ENCODE peak calls at places on chromosomes 7 and 10, in eight cellular contexts. X is BE2C, F is ACHN, V is NCI-H1694, U is NCI-H446 treated with DMSO at 0.1 percent for 48 hours, H is neuronal stem cell, K is lower lobe of right lung, Y is choroid plexus epithelial cell. A is an unnamed sample.

GRCh38 chr7:20112646-20113045 is 104.5 kb downstream of the MACC1 start:
- DNase-seq in X (no peak), F (no peak), V (no peak), U (no peak), H (peak; percentile 18), K (no peak), Y (no peak), A (no peak)

GRCh38 chr10:21969326-21970287 is 33.9 kb downstream of the DNAJC1 start:
- DNase-seq in X (no peak), F (no peak), V (no peak), U (no peak), H (no peak), K (no peak), Y (peak; percentile 72), A (no peak)

GRCh38 chr7:42883950-42884349 is 27.9 kb downstream of the C7orf25 start:
- DNase-seq in X (peak; percentile 71), F (peak; percentile 91), V (no peak), U (no peak), H (no peak), K (peak; percentile 77), Y (peak; percentile 48), A (peak; percentile 84)

GRCh38 chr7:22210355-22210754 is 146.6 kb downstream of the RAPGEF5 start:
- DNase-seq in X (no peak), F (no peak), V (no peak), U (no peak), H (no peak), K (no peak), Y (no peak), A (no peak)

GRCh38 chr10:117783698-117784395 is 241.3 kb downstream of the EMX2 start:
- DNase-seq in X (no peak), F (no peak), V (no peak), U (no peak), H (no peak), K (no peak), Y (no peak), A (no peak)

GRCh38 chr7:71236488-71237179 is 104.7 kb downstream of the GALNT17 start:
- DNase-seq in X (no peak), F (no peak), V (no peak), U (no peak), H (no peak), K (no peak), Y (no peak), A (no peak)

GRCh38 chr10:72601144-72601543 is 24.7 kb downstream of the MICU1 start:
- DNase-seq in X (no peak), F (no peak), V (no peak), U (no peak), H (no peak), K (no peak), Y (no peak), A (no peak)

GRCh38 chr7:33065981-33066380 is 3.4 kb upstream of the NT5C3A start:
- DNase-seq in X (no peak), F (no peak), V (no peak), U (no peak), H (no peak), K (no peak), Y (no peak), A (no peak)

GRCh38 chr10:112475565-112476233 is 28.7 kb downstream of the VTI1A start:
- DNase-seq in X (no peak), F (peak; percentile 28), V (no peak), U (no peak), H (no peak), K (no peak), Y (peak; percentile 39), A (no peak)

GRCh38 chr10:100528885-100529472 is 692 bp downstream of the NDUFB8 start:
- DNase-seq in X (no peak), F (no peak), V (no peak), U (no peak), H (no peak), K (peak; percentile 46), Y (no peak), A (no peak)

GRCh38 chr7:29953735-29954347 is 35.8 kb downstream of the SCRN1 start:
- DNase-seq in X (no peak), F (no peak), V (no peak), U (no peak), H (no peak), K (no peak), Y (no peak), A (no peak)

GRCh38 chr7:15757041-15757995 is 70.8 kb upstream of the MEOX2 start:
- DNase-seq in X (no peak), F (no peak), V (no peak), U (no peak), H (no peak), K (no peak), Y (peak; percentile 20), A (no peak)

GRCh38 chr7:131897016-131897789 is 340.8 kb upstream of the PODXL start:
- DNase-seq in X (no peak), F (peak; percentile 39), V (no peak), U (peak; percentile 32), H (no peak), K (no peak), Y (peak; percentile 31), A (no peak)

GRCh38 chr7:12161146-12161545 is 49.9 kb upstream of the TMEM106B start:
- DNase-seq in X (no peak), F (no peak), V (no peak), U (no peak), H (no peak), K (no peak), Y (no peak), A (no peak)

GRCh38 chr7:16708980-16709379 is 44.6 kb upstream of the TSPAN13 start:
- DNase-seq in X (no peak), F (peak; percentile 98), V (no peak), U (no peak), H (no peak), K (no peak), Y (peak; percentile 96), A (no peak)

GRCh38 chr7:108189733-108190388 is 59.7 kb upstream of the LAMB4 start:
- DNase-seq in X (no peak), F (no peak), V (no peak), U (no peak), H (no peak), K (no peak), Y (no peak), A (no peak)

GRCh38 chr7:84950836-84951235 is 236.0 kb downstream of the SEMA3D start:
- DNase-seq in X (no peak), F (no peak), V (no peak), U (no peak), H (no peak), K (no peak), Y (peak; percentile 62), A (no peak)

GRCh38 chr10:118710487-118710886 is 44.3 kb downstream of the CACUL1 start:
- DNase-seq in X (no peak), F (no peak), V (no peak), U (no peak), H (no peak), K (no peak), Y (no peak), A (no peak)

GRCh38 chr10:61621538-61622150 is 41.1 kb upstream of the CABCOCO1 start:
- DNase-seq in X (no peak), F (no peak), V (peak; percentile 12), U (peak; percentile 71), H (no peak), K (no peak), Y (peak; percentile 24), A (no peak)

GRCh38 chr7:110253083-110253482 is 837.8 kb upstream of the LRRN3 start:
- DNase-seq in X (no peak), F (no peak), V (peak; percentile 44), U (no peak), H (no peak), K (no peak), Y (no peak), A (no peak)

GRCh38 chr10:112811741-112812551 is 138.1 kb upstream of the TCF7L2 start:
- DNase-seq in X (no peak), F (peak; percentile 98), V (no peak), U (no peak), H (no peak), K (peak; percentile 69), Y (peak; percentile 94), A (no peak)

GRCh38 chr7:111011500-111011899 is 79.4 kb upstream of the LRRN3 start:
- DNase-seq in X (no peak), F (no peak), V (no peak), U (no peak), H (no peak), K (no peak), Y (peak; percentile 38), A (no peak)

GRCh38 chr7:27203378-27203953 is 3.6 kb upstream of the HOXA13 start:
- DNase-seq in X (no peak), F (no peak), V (no peak), U (no peak), H (no peak), K (no peak), Y (no peak), A (no peak)

GRCh38 chr10:24983946-24984345 is 31.5 kb upstream of the PRTFDC1 start:
- DNase-seq in X (no peak), F (no peak), V (no peak), U (no peak), H (no peak), K (no peak), Y (no peak), A (no peak)

GRCh38 chr7:98387544-98388226 is 13.2 kb downstream of the BAIAP2L1 start:
- DNase-seq in X (no peak), F (no peak), V (peak; percentile 20), U (no peak), H (no peak), K (no peak), Y (no peak), A (no peak)

GRCh38 chr7:141695803-141696289 is 6.1 kb downstream of the DENND11 start:
- DNase-seq in X (no peak), F (peak; percentile 40), V (no peak), U (no peak), H (no peak), K (peak; percentile 48), Y (no peak), A (no peak)

GRCh38 chr7:30633223-30633622 is 38.5 kb downstream of the GARS1 start:
- DNase-seq in X (no peak), F (no peak), V (no peak), U (no peak), H (no peak), K (no peak), Y (no peak), A (no peak)

GRCh38 chr7:5088906-5089305 is 43.2 kb downstream of the RBAK start:
- DNase-seq in X (no peak), F (no peak), V (no peak), U (no peak), H (no peak), K (peak; percentile 32), Y (no peak), A (no peak)

GRCh38 chr7:70063796-70064423 is 465.6 kb downstream of the AUTS2 start:
- DNase-seq in X (no peak), F (no peak), V (no peak), U (no peak), H (no peak), K (no peak), Y (no peak), A (no peak)

GRCh38 chr10:117960345-117960744 is 86.4 kb downstream of the RAB11FIP2 start:
- DNase-seq in X (no peak), F (no peak), V (no peak), U (no peak), H (no peak), K (no peak), Y (peak; percentile 8), A (no peak)

GRCh38 chr10:50992972-50993766 is 81.1 kb upstream of the PRKG1 start:
- DNase-seq in X (no peak), F (no peak), V (no peak), U (no peak), H (no peak), K (peak; percentile 61), Y (peak; percentile 80), A (no peak)

GRCh38 chr7:3558410-3558809 is 257.4 kb downstream of the SDK1 start:
- DNase-seq in X (peak; percentile 19), F (no peak), V (no peak), U (no peak), H (no peak), K (no peak), Y (no peak), A (no peak)

GRCh38 chr7:42319631-42320030 is 82.6 kb upstream of the GLI3 start:
- DNase-seq in X (no peak), F (no peak), V (no peak), U (no peak), H (no peak), K (no peak), Y (no peak), A (no peak)